ENCODE peak calls at places on chromosomes 6 and 20, in six cellular contexts. F is HL-60, P is psoas muscle, I is GM23248, K is tibial nerve, T is coronary artery. U is an unnamed sample.

GRCh38 chr6:10373642-10374359 is 41.1 kb downstream of the TFAP2A start:
- DNase-seq in F (no peak), P (no peak), I (peak), K (no peak), T (peak), U (no peak)

GRCh38 chr6:135935951-135936601 is 84.6 kb downstream of the PDE7B start:
- DNase-seq in F (no peak), P (no peak), I (peak), K (no peak), T (no peak), U (no peak)

GRCh38 chr6:22882581-22882980 is 313.2 kb downstream of the HDGFL1 start:
- DNase-seq in F (no peak), P (no peak), I (peak), K (no peak), T (no peak), U (no peak)

GRCh38 chr6:125310994-125311649 is 9.4 kb upstream of the HDDC2 start:
- DNase-seq in F (no peak), P (no peak), I (peak), K (no peak), T (no peak), U (peak)

GRCh38 chr6:122722746-122723145 is 56.8 kb upstream of the FABP7 start:
- DNase-seq in F (no peak), P (no peak), I (peak), K (no peak), T (no peak), U (no peak)

GRCh38 chr6:10526156-10526555 is 5.0 kb downstream of the GCNT2 start:
- DNase-seq in F (no peak), P (no peak), I (no peak), K (no peak), T (no peak), U (no peak)

GRCh38 chr6:68194846-68195478 is 440.1 kb upstream of the ADGRB3 start:
- DNase-seq in F (no peak), P (no peak), I (no peak), K (no peak), T (no peak), U (no peak)

GRCh38 chr6:131400054-131400781 is 172.8 kb upstream of the ARG1 start:
- DNase-seq in F (no peak), P (no peak), I (peak), K (no peak), T (no peak), U (no peak)

GRCh38 chr6:71258078-71258866 is 30.3 kb upstream of the OGFRL1 start:
- DNase-seq in F (no peak), P (no peak), I (peak), K (no peak), T (no peak), U (no peak)

GRCh38 chr6:154548130-154548830 is 37.8 kb upstream of the CNKSR3 start:
- DNase-seq in F (no peak), P (no peak), I (no peak), K (peak), T (no peak), U (no peak)

GRCh38 chr20:833121-833449 is 430 bp upstream of the FAM110A start:
- DNase-seq in F (no peak), P (no peak), I (peak), K (no peak), T (no peak), U (no peak)

GRCh38 chr6:52162940-52163908 is 23.0 kb upstream of the IL17A start:
- DNase-seq in F (no peak), P (no peak), I (peak), K (no peak), T (no peak), U (no peak)

GRCh38 chr6:52507557-52508260 is 69.2 kb downstream of the TRAM2 start:
- DNase-seq in F (peak), P (no peak), I (peak), K (no peak), T (no peak), U (no peak)

GRCh38 chr20:39067526-39068216 is 105.5 kb downstream of the DHX35 start:
- DNase-seq in F (no peak), P (no peak), I (peak), K (no peak), T (no peak), U (no peak)

GRCh38 chr6:42316390-42316970 is 98.8 kb upstream of the MRPS10 start:
- DNase-seq in F (peak), P (no peak), I (peak), K (no peak), T (no peak), U (no peak)

GRCh38 chr20:32445539-32446273 is 87.6 kb downstream of the ASXL1 start:
- DNase-seq in F (no peak), P (no peak), I (no peak), K (peak), T (peak), U (peak)

GRCh38 chr6:10771371-10771894 is 23.8 kb downstream of the TMEM14B start:
- DNase-seq in F (no peak), P (no peak), I (no peak), K (no peak), T (no peak), U (no peak)

GRCh38 chr6:89736887-89737286 is 82.7 kb downstream of the MDN1 start:
- DNase-seq in F (no peak), P (no peak), I (no peak), K (no peak), T (no peak), U (no peak)

GRCh38 chr6:87742106-87742505 is 40.1 kb upstream of the AKIRIN2 start:
- DNase-seq in F (no peak), P (no peak), I (no peak), K (no peak), T (no peak), U (no peak)
- H3K4me3 ChIP-seq in F (no peak), P (no peak), I (no peak), K (no peak), T (no peak), U (no peak)

GRCh38 chr6:106773482-106773881 is 144.1 kb downstream of the QRSL1 start:
- DNase-seq in F (no peak), P (no peak), I (no peak), K (no peak), T (no peak), U (no peak)

GRCh38 chr6:106770081-106770480 is 140.7 kb downstream of the QRSL1 start:
- DNase-seq in F (no peak), P (no peak), I (no peak), K (no peak), T (no peak), U (no peak)

GRCh38 chr6:106772270-106773142 is 143.1 kb downstream of the QRSL1 start:
- DNase-seq in F (no peak), P (no peak), I (no peak), K (no peak), T (no peak), U (no peak)

GRCh38 chr6:106771822-106772221 is 142.4 kb downstream of the QRSL1 start:
- DNase-seq in F (no peak), P (no peak), I (no peak), K (no peak), T (no peak), U (no peak)

DNA sequence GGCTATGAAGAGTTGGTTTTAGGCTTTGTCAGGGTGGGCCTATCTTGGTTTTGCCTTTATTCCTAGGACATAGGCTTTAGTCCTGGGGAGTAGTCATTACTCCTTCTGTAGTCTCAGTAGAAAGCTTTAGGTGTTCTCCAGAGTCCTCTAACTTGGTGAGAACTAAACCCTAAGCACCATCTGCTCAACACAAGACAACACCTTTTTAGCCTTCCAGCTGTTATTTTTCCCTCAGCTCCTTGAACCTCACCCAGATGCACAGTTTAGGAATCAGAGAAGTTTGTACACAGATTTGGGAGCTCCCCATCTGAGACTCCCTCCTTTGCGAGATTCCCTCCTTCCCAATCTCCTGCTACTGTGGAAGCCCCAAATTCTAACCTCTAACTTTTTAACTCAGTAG is 141.3 kb downstream of the QRSL1 start:
- DNase-seq in F (no peak), P (no peak), I (no peak), K (no peak), T (no peak), U (no peak)
- H3K27ac ChIP-seq in F (no peak), P (no peak), I (no peak), K (no peak), T (no peak), U (no peak)

GRCh38 chr20:37904008-37904675 is 1.2 kb downstream of the VSTM2L start:
- DNase-seq in F (no peak), P (no peak), I (no peak), K (no peak), T (no peak), U (no peak)
- H3K4me3 ChIP-seq in F (no peak), P (no peak), I (no peak), K (no peak), T (no peak), U (peak)

GRCh38 chr6:169372616-169373015 is 119.0 kb upstream of the THBS2 start:
- DNase-seq in F (no peak), P (no peak), I (no peak), K (no peak), T (no peak), U (no peak)

GRCh38 chr6:169370054-169370453 is 116.4 kb upstream of the THBS2 start:
- DNase-seq in F (no peak), P (no peak), I (no peak), K (no peak), T (no peak), U (no peak)

GRCh38 chr6:169368200-169368599 is 114.6 kb upstream of the THBS2 start:
- DNase-seq in F (no peak), P (no peak), I (no peak), K (no peak), T (no peak), U (no peak)

GRCh38 chr6:169370666-169371343 is 117.2 kb upstream of the THBS2 start:
- DNase-seq in F (no peak), P (no peak), I (no peak), K (no peak), T (no peak), U (no peak)

DNA sequence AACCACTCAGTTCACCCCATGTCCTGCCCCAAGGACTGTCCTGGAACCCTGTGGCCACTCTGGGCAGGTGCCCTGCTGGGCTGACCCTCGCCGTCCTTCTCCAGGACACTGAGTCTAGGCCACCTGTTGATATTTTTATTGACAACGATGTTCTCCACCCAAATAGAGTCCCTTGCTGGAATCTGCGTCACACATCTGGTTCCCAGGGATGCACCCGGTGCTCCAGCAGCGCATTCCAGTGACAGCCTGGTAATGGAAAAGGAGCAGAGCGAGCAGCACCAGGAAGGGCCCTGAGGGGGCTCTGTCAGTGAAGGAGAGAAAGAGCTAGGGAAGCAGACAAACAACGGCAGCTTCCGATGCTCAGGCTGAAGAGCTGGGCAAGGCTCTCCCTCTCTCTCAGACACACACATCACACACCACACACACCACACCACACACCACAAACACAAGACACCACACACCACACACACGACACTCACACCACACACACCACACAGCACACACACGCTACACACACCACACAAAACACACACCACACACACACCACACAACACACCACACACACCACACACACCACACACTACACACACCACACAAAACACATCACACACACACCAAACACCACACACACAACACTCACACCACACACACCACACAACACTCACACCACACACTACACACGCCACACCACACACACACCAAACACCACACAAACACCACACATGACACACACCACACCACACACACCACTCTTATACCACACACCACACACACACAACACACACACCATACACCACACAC is 117.9 kb upstream of the THBS2 start:
- DNase-seq in F (no peak), P (no peak), I (peak), K (no peak), T (no peak), U (no peak)
- H3K27ac ChIP-seq in F (no peak), P (no peak), I (no peak), K (no peak), T (no peak), U (no peak)

GRCh38 chr6:147202516-147203310 is 1.5 kb upstream of the STXBP5 start:
- DNase-seq in F (peak), P (peak), I (peak), K (peak), T (peak), U (peak)

GRCh38 chr6:147203311-147204059 is 732 bp upstream of the STXBP5 start:
- DNase-seq in F (no peak), P (peak), I (peak), K (peak), T (peak), U (peak)

GRCh38 chr6:147205690-147206600 is 1.7 kb downstream of the STXBP5 start:
- DNase-seq in F (no peak), P (no peak), I (peak), K (no peak), T (no peak), U (no peak)

GRCh38 chr6:147204060-147204785 is at the start of gene STXBP5:
- DNase-seq in F (no peak), P (peak), I (peak), K (no peak), T (peak), U (peak)

GRCh38 chr6:147204843-147205311 is 660 bp downstream of the STXBP5 start:
- DNase-seq in F (no peak), P (no peak), I (peak), K (no peak), T (no peak), U (no peak)
- H3K4me3 ChIP-seq in F (peak), P (peak), I (peak), K (peak), T (peak), U (peak)

DNA sequence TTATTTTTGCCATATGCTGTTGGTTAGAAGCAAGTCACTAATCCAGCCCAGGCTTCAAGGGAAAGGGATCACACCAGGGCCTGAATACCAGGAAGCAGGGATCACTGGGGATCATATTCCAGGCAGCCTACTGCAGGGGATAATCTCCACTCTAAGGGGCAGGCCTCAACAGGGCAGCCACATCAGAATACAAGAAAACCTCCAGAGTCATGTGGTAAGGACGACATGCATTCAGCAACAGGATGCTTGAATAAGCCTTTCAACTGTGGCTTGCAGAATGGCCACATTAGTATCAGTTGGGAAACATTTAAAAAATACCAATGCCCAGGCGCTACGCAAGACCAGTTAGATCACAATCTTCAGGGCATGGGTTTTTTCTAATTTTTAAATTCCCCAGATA is 109.1 kb downstream of the LY86 start:
- DNase-seq in F (no peak), P (no peak), I (no peak), K (no peak), T (no peak), U (no peak)
- H3K27ac ChIP-seq in F (peak), P (no peak), I (no peak), K (peak), T (no peak), U (no peak)

GRCh38 chr6:137166247-137167098 is 7.0 kb downstream of the IL22RA2 start:
- DNase-seq in F (no peak), P (no peak), I (no peak), K (no peak), T (no peak), U (no peak)
- H3K4me3 ChIP-seq in F (no peak), P (no peak), I (no peak), K (no peak), T (no peak), U (no peak)

DNA sequence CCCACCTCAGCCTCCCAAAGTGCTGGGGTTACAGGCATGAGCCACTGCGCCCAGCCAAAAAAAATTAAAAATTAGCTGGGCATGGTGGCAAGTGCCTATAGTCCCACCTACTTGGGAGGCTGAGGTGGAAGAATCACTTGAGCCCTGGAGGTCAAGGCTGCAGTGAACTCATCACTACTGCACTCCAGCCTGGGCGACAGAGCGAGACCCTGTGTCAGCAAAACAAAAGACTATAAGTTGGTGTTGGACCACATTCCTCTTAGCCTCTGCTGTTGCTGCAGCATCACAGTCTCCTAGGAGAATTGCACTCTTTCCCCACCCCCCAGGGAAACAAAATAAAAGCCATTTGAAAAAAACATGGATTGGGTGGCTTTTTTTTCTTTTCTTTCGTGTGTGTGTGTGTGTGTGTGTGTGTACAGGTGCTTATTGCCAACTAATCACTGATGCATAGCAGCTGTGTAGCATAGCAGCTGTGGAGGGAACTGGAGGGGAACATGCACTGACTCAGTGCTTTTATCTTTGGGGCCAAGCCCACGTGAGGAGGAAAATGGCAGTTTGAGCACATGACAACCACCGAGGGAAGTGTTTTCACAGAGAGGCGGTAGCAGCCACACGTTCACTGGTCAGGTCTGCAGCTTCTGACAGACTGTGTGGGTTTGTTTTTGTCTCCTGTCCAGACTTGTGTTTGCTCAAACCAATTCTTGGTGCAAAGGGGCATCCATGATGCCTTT is 27.5 kb downstream of the ALDH5A1 start:
- DNase-seq in F (no peak), P (no peak), I (no peak), K (no peak), T (no peak), U (peak)
- H3K27ac ChIP-seq in F (no peak), P (no peak), I (no peak), K (no peak), T (no peak), U (peak)

U was measured in dorsolateral prefrontal cortex.